ENCODE peak calls at places on chromosomes 4 and X, in ten cellular contexts. One of them, this sample, is unnamed.
A peak's percentile ranks its signal among the peaks of the same experiment; 100 is the strongest.

GRCh38 chr4:107153956-107154355 is 117.8 kb upstream of the DKK2 start:
- DNase-seq in activated CD4-positive, alpha-beta T cell treated with anti-CD3 and anti-CD28 coated beads, Interleukin-2, amount 10 ng/mL, durations not matched to agents 7 days and 5 days: no peak
- DNase-seq in substantia nigra: no peak
- DNase-seq in KG1: no peak
- DNase-seq in cardiac muscle cell: no peak
- DNase-seq in endodermal cell: no peak
- DNase-seq in HTR-8/SVneo: no peak
- DNase-seq in pancreas: no peak
- DNase-seq in NCI-H524: no peak
- DNase-seq in AG10803: no peak
- DNase-seq in this sample: no peak

GRCh38 chr4:132218406-132218805 is 930.7 kb upstream of the PCDH10 start:
- DNase-seq in endodermal cell: no peak
- DNase-seq in pancreas: no peak
- DNase-seq in AG10803: no peak
- DNase-seq in KG1: no peak
- DNase-seq in HTR-8/SVneo: no peak
- DNase-seq in substantia nigra: no peak
- DNase-seq in activated CD4-positive, alpha-beta T cell treated with anti-CD3 and anti-CD28 coated beads, Interleukin-2, amount 10 ng/mL, durations not matched to agents 7 days and 5 days: no peak
- DNase-seq in cardiac muscle cell: no peak
- DNase-seq in NCI-H524: no peak
- DNase-seq in this sample: no peak

GRCh38 chrX:30880058-30880457 is 9.0 kb downstream of the TAB3 start:
- DNase-seq in activated CD4-positive, alpha-beta T cell treated with anti-CD3 and anti-CD28 coated beads, Interleukin-2, amount 10 ng/mL, durations not matched to agents 7 days and 5 days: no peak
- DNase-seq in substantia nigra: no peak
- DNase-seq in AG10803: no peak
- DNase-seq in NCI-H524: no peak
- DNase-seq in cardiac muscle cell: no peak
- DNase-seq in pancreas: no peak
- DNase-seq in HTR-8/SVneo: no peak
- DNase-seq in endodermal cell: no peak
- DNase-seq in KG1: no peak
- DNase-seq in this sample: no peak

GRCh38 chrX:3532571-3532970 is 180.9 kb downstream of the PRKX start:
- DNase-seq in NCI-H524: no peak
- DNase-seq in activated CD4-positive, alpha-beta T cell treated with anti-CD3 and anti-CD28 coated beads, Interleukin-2, amount 10 ng/mL, durations not matched to agents 7 days and 5 days: no peak
- DNase-seq in cardiac muscle cell: no peak
- DNase-seq in substantia nigra: no peak
- DNase-seq in KG1: no peak
- DNase-seq in AG10803: no peak
- DNase-seq in pancreas: no peak
- DNase-seq in HTR-8/SVneo: no peak
- DNase-seq in endodermal cell: no peak
- DNase-seq in this sample: no peak

GRCh38 chrX:11375614-11376119 is 82.5 kb downstream of the AMELX start:
- DNase-seq in KG1: no peak
- DNase-seq in substantia nigra: no peak
- DNase-seq in AG10803: no peak
- DNase-seq in activated CD4-positive, alpha-beta T cell treated with anti-CD3 and anti-CD28 coated beads, Interleukin-2, amount 10 ng/mL, durations not matched to agents 7 days and 5 days: no peak
- DNase-seq in NCI-H524: no peak
- DNase-seq in endodermal cell: no peak
- DNase-seq in HTR-8/SVneo: no peak
- DNase-seq in cardiac muscle cell: no peak
- DNase-seq in pancreas: no peak
- DNase-seq in this sample: no peak

GRCh38 chr4:152499322-152499721 is 36.6 kb downstream of the FBXW7 start:
- DNase-seq in substantia nigra: no peak
- DNase-seq in endodermal cell: no peak
- DNase-seq in HTR-8/SVneo: no peak
- DNase-seq in KG1: no peak
- DNase-seq in AG10803: no peak
- DNase-seq in cardiac muscle cell: no peak
- DNase-seq in NCI-H524: no peak
- DNase-seq in pancreas: no peak
- DNase-seq in activated CD4-positive, alpha-beta T cell treated with anti-CD3 and anti-CD28 coated beads, Interleukin-2, amount 10 ng/mL, durations not matched to agents 7 days and 5 days: no peak
- DNase-seq in this sample: no peak

GRCh38 chr4:3207531-3208037 is 41.4 kb upstream of the MSANTD1 start:
- DNase-seq in pancreas: no peak
- DNase-seq in HTR-8/SVneo: no peak
- DNase-seq in activated CD4-positive, alpha-beta T cell treated with anti-CD3 and anti-CD28 coated beads, Interleukin-2, amount 10 ng/mL, durations not matched to agents 7 days and 5 days: no peak
- DNase-seq in endodermal cell: no peak
- DNase-seq in AG10803: peak; percentile 77
- DNase-seq in substantia nigra: no peak
- DNase-seq in KG1: no peak
- DNase-seq in cardiac muscle cell: peak; percentile 45
- DNase-seq in NCI-H524: no peak
- DNase-seq in this sample: no peak

GRCh38 chrX:133838761-133839676 is 146.4 kb downstream of the GPC3 start:
- DNase-seq in HTR-8/SVneo: peak; percentile 1
- DNase-seq in KG1: no peak
- DNase-seq in AG10803: peak; percentile 13
- DNase-seq in endodermal cell: peak; percentile 82
- DNase-seq in substantia nigra: no peak
- DNase-seq in pancreas: no peak
- DNase-seq in activated CD4-positive, alpha-beta T cell treated with anti-CD3 and anti-CD28 coated beads, Interleukin-2, amount 10 ng/mL, durations not matched to agents 7 days and 5 days: peak; percentile 37
- DNase-seq in NCI-H524: peak; percentile 68
- DNase-seq in cardiac muscle cell: peak; percentile 53
- DNase-seq in this sample: no peak

GRCh38 chr4:116512552-116512951 is 572.8 kb downstream of the TRAM1L1 start:
- DNase-seq in AG10803: no peak
- DNase-seq in HTR-8/SVneo: no peak
- DNase-seq in substantia nigra: no peak
- DNase-seq in pancreas: no peak
- DNase-seq in endodermal cell: no peak
- DNase-seq in NCI-H524: no peak
- DNase-seq in KG1: no peak
- DNase-seq in cardiac muscle cell: no peak
- DNase-seq in activated CD4-positive, alpha-beta T cell treated with anti-CD3 and anti-CD28 coated beads, Interleukin-2, amount 10 ng/mL, durations not matched to agents 7 days and 5 days: no peak
- DNase-seq in this sample: no peak

GRCh38 chr4:3767569-3768288 is 1.5 kb downstream of the ADRA2C start:
- DNase-seq in HTR-8/SVneo: no peak
- DNase-seq in AG10803: no peak
- DNase-seq in substantia nigra: no peak
- DNase-seq in NCI-H524: peak; percentile 78
- DNase-seq in KG1: no peak
- DNase-seq in cardiac muscle cell: peak; percentile 15
- DNase-seq in endodermal cell: peak; percentile 85
- DNase-seq in activated CD4-positive, alpha-beta T cell treated with anti-CD3 and anti-CD28 coated beads, Interleukin-2, amount 10 ng/mL, durations not matched to agents 7 days and 5 days: peak; percentile 10
- DNase-seq in pancreas: peak; percentile 67
- DNase-seq in this sample: no peak

GRCh38 chr4:8132947-8133705 is 25.5 kb downstream of the ABLIM2 start:
- DNase-seq in NCI-H524: no peak
- DNase-seq in HTR-8/SVneo: no peak
- DNase-seq in activated CD4-positive, alpha-beta T cell treated with anti-CD3 and anti-CD28 coated beads, Interleukin-2, amount 10 ng/mL, durations not matched to agents 7 days and 5 days: no peak
- DNase-seq in substantia nigra: no peak
- DNase-seq in AG10803: no peak
- DNase-seq in pancreas: no peak
- DNase-seq in cardiac muscle cell: peak; percentile 44
- DNase-seq in KG1: no peak
- DNase-seq in endodermal cell: no peak
- DNase-seq in this sample: no peak

GRCh38 chrX:38837389-38837788 is 36.1 kb downstream of the MID1IP1 start:
- DNase-seq in cardiac muscle cell: no peak
- DNase-seq in HTR-8/SVneo: no peak
- DNase-seq in KG1: no peak
- DNase-seq in activated CD4-positive, alpha-beta T cell treated with anti-CD3 and anti-CD28 coated beads, Interleukin-2, amount 10 ng/mL, durations not matched to agents 7 days and 5 days: no peak
- DNase-seq in endodermal cell: no peak
- DNase-seq in NCI-H524: no peak
- DNase-seq in substantia nigra: no peak
- DNase-seq in AG10803: no peak
- DNase-seq in pancreas: no peak
- DNase-seq in this sample: no peak

GRCh38 chr4:75555294-75556164 is at the start of gene ODAPH:
- DNase-seq in substantia nigra: no peak
- DNase-seq in cardiac muscle cell: no peak
- DNase-seq in NCI-H524: no peak
- DNase-seq in pancreas: no peak
- DNase-seq in KG1: no peak
- DNase-seq in activated CD4-positive, alpha-beta T cell treated with anti-CD3 and anti-CD28 coated beads, Interleukin-2, amount 10 ng/mL, durations not matched to agents 7 days and 5 days: peak; percentile 10
- DNase-seq in endodermal cell: peak; percentile 50
- DNase-seq in HTR-8/SVneo: peak; percentile 38
- DNase-seq in AG10803: no peak
- DNase-seq in this sample: no peak

GRCh38 chrX:36575670-36576069 is 432.5 kb upstream of the FAM47C start:
- DNase-seq in KG1: no peak
- DNase-seq in AG10803: no peak
- DNase-seq in endodermal cell: no peak
- DNase-seq in substantia nigra: no peak
- DNase-seq in pancreas: no peak
- DNase-seq in NCI-H524: no peak
- DNase-seq in activated CD4-positive, alpha-beta T cell treated with anti-CD3 and anti-CD28 coated beads, Interleukin-2, amount 10 ng/mL, durations not matched to agents 7 days and 5 days: no peak
- DNase-seq in cardiac muscle cell: no peak
- DNase-seq in HTR-8/SVneo: no peak
- DNase-seq in this sample: no peak

GRCh38 chr4:4541661-4542570 is at the start of gene STX18:
- DNase-seq in pancreas: peak; percentile 96
- DNase-seq in NCI-H524: peak; percentile 85
- DNase-seq in substantia nigra: peak; percentile 69
- DNase-seq in HTR-8/SVneo: peak; percentile 72
- DNase-seq in activated CD4-positive, alpha-beta T cell treated with anti-CD3 and anti-CD28 coated beads, Interleukin-2, amount 10 ng/mL, durations not matched to agents 7 days and 5 days: peak; percentile 86
- DNase-seq in endodermal cell: peak; percentile 96
- DNase-seq in AG10803: peak; percentile 86
- DNase-seq in cardiac muscle cell: peak; percentile 93
- DNase-seq in KG1: peak; percentile 80
- DNase-seq in this sample: peak; percentile 81

GRCh38 chr4:141501395-141501794 is 135.0 kb upstream of the IL15 start:
- DNase-seq in KG1: no peak
- DNase-seq in AG10803: peak; percentile 43
- DNase-seq in activated CD4-positive, alpha-beta T cell treated with anti-CD3 and anti-CD28 coated beads, Interleukin-2, amount 10 ng/mL, durations not matched to agents 7 days and 5 days: no peak
- DNase-seq in cardiac muscle cell: peak; percentile 17
- DNase-seq in NCI-H524: no peak
- DNase-seq in endodermal cell: no peak
- DNase-seq in substantia nigra: no peak
- DNase-seq in HTR-8/SVneo: no peak
- DNase-seq in pancreas: no peak
- DNase-seq in this sample: no peak

GRCh38 chr4:76611164-76611563 is 176.1 kb downstream of the SHROOM3 start:
- DNase-seq in cardiac muscle cell: peak; percentile 75
- DNase-seq in pancreas: no peak
- DNase-seq in activated CD4-positive, alpha-beta T cell treated with anti-CD3 and anti-CD28 coated beads, Interleukin-2, amount 10 ng/mL, durations not matched to agents 7 days and 5 days: no peak
- DNase-seq in substantia nigra: no peak
- DNase-seq in endodermal cell: peak; percentile 58
- DNase-seq in AG10803: peak; percentile 69
- DNase-seq in NCI-H524: no peak
- DNase-seq in HTR-8/SVneo: no peak
- DNase-seq in KG1: no peak
- DNase-seq in this sample: no peak

GRCh38 chr4:89245459-89245858 is 62.1 kb downstream of the GPRIN3 start:
- DNase-seq in endodermal cell: peak; percentile 56
- DNase-seq in activated CD4-positive, alpha-beta T cell treated with anti-CD3 and anti-CD28 coated beads, Interleukin-2, amount 10 ng/mL, durations not matched to agents 7 days and 5 days: no peak
- DNase-seq in cardiac muscle cell: no peak
- DNase-seq in HTR-8/SVneo: no peak
- DNase-seq in substantia nigra: no peak
- DNase-seq in pancreas: no peak
- DNase-seq in NCI-H524: peak; percentile 84
- DNase-seq in KG1: no peak
- DNase-seq in AG10803: no peak
- DNase-seq in this sample: no peak

GRCh38 chrX:40949071-40949470 is 136.2 kb upstream of the USP9X start:
- DNase-seq in activated CD4-positive, alpha-beta T cell treated with anti-CD3 and anti-CD28 coated beads, Interleukin-2, amount 10 ng/mL, durations not matched to agents 7 days and 5 days: no peak
- DNase-seq in cardiac muscle cell: no peak
- DNase-seq in AG10803: no peak
- DNase-seq in substantia nigra: no peak
- DNase-seq in HTR-8/SVneo: no peak
- DNase-seq in endodermal cell: no peak
- DNase-seq in NCI-H524: no peak
- DNase-seq in pancreas: no peak
- DNase-seq in KG1: no peak
- DNase-seq in this sample: no peak

GRCh38 chr4:6987566-6987920 is 55.6 kb upstream of the TADA2B start:
- DNase-seq in substantia nigra: no peak
- DNase-seq in pancreas: no peak
- DNase-seq in HTR-8/SVneo: no peak
- DNase-seq in cardiac muscle cell: no peak
- DNase-seq in KG1: no peak
- DNase-seq in activated CD4-positive, alpha-beta T cell treated with anti-CD3 and anti-CD28 coated beads, Interleukin-2, amount 10 ng/mL, durations not matched to agents 7 days and 5 days: no peak
- DNase-seq in AG10803: peak; percentile 39
- DNase-seq in NCI-H524: peak; percentile 71
- DNase-seq in endodermal cell: peak; percentile 75
- DNase-seq in this sample: no peak

GRCh38 chrX:3268804-3269203 is 77.6 kb downstream of the MXRA5 start:
- DNase-seq in endodermal cell: no peak
- DNase-seq in pancreas: no peak
- DNase-seq in AG10803: peak; percentile 75
- DNase-seq in activated CD4-positive, alpha-beta T cell treated with anti-CD3 and anti-CD28 coated beads, Interleukin-2, amount 10 ng/mL, durations not matched to agents 7 days and 5 days: no peak
- DNase-seq in cardiac muscle cell: no peak
- DNase-seq in KG1: no peak
- DNase-seq in HTR-8/SVneo: no peak
- DNase-seq in substantia nigra: no peak
- DNase-seq in NCI-H524: no peak
- DNase-seq in this sample: no peak

GRCh38 chrX:150364347-150365050 is 1.4 kb downstream of the MAMLD1 start:
- DNase-seq in endodermal cell: peak; percentile 63
- DNase-seq in HTR-8/SVneo: no peak
- DNase-seq in substantia nigra: peak; percentile 38
- DNase-seq in activated CD4-positive, alpha-beta T cell treated with anti-CD3 and anti-CD28 coated beads, Interleukin-2, amount 10 ng/mL, durations not matched to agents 7 days and 5 days: peak; percentile 12
- DNase-seq in KG1: peak; percentile 3
- DNase-seq in NCI-H524: peak; percentile 59
- DNase-seq in pancreas: peak; percentile 82
- DNase-seq in AG10803: no peak
- DNase-seq in cardiac muscle cell: peak; percentile 19
- DNase-seq in this sample: no peak

GRCh38 chr4:182880387-182881356 is 36.5 kb downstream of the DCTD start:
- DNase-seq in cardiac muscle cell: peak; percentile 59
- DNase-seq in pancreas: no peak
- DNase-seq in substantia nigra: no peak
- DNase-seq in KG1: no peak
- DNase-seq in NCI-H524: no peak
- DNase-seq in endodermal cell: no peak
- DNase-seq in HTR-8/SVneo: no peak
- DNase-seq in AG10803: no peak
- DNase-seq in activated CD4-positive, alpha-beta T cell treated with anti-CD3 and anti-CD28 coated beads, Interleukin-2, amount 10 ng/mL, durations not matched to agents 7 days and 5 days: no peak
- DNase-seq in this sample: no peak

GRCh38 chrX:154486052-154486395 is 391 bp downstream of the UBL4A start:
- DNase-seq in substantia nigra: no peak
- DNase-seq in pancreas: peak; percentile 88
- DNase-seq in HTR-8/SVneo: no peak
- DNase-seq in cardiac muscle cell: no peak
- DNase-seq in AG10803: no peak
- DNase-seq in NCI-H524: no peak
- DNase-seq in KG1: no peak
- DNase-seq in endodermal cell: peak; percentile 54
- DNase-seq in activated CD4-positive, alpha-beta T cell treated with anti-CD3 and anti-CD28 coated beads, Interleukin-2, amount 10 ng/mL, durations not matched to agents 7 days and 5 days: peak; percentile 26
- DNase-seq in this sample: no peak

GRCh38 chrX:130909469-130910136 is 6.6 kb upstream of the ENOX2 start:
- DNase-seq in KG1: no peak
- DNase-seq in HTR-8/SVneo: no peak
- DNase-seq in NCI-H524: peak; percentile 28
- DNase-seq in pancreas: no peak
- DNase-seq in endodermal cell: no peak
- DNase-seq in substantia nigra: no peak
- DNase-seq in cardiac muscle cell: no peak
- DNase-seq in AG10803: peak; percentile 51
- DNase-seq in activated CD4-positive, alpha-beta T cell treated with anti-CD3 and anti-CD28 coated beads, Interleukin-2, amount 10 ng/mL, durations not matched to agents 7 days and 5 days: no peak
- DNase-seq in this sample: no peak

GRCh38 chr4:96833831-96834230 is 993.9 kb downstream of the PDHA2 start:
- DNase-seq in AG10803: no peak
- DNase-seq in NCI-H524: no peak
- DNase-seq in activated CD4-positive, alpha-beta T cell treated with anti-CD3 and anti-CD28 coated beads, Interleukin-2, amount 10 ng/mL, durations not matched to agents 7 days and 5 days: no peak
- DNase-seq in cardiac muscle cell: no peak
- DNase-seq in substantia nigra: no peak
- DNase-seq in endodermal cell: no peak
- DNase-seq in HTR-8/SVneo: no peak
- DNase-seq in pancreas: no peak
- DNase-seq in KG1: no peak
- DNase-seq in this sample: no peak

GRCh38 chr4:3262208-3263052 is 13.5 kb downstream of the MSANTD1 start:
- DNase-seq in cardiac muscle cell: no peak
- DNase-seq in endodermal cell: no peak
- DNase-seq in NCI-H524: no peak
- DNase-seq in KG1: no peak
- DNase-seq in activated CD4-positive, alpha-beta T cell treated with anti-CD3 and anti-CD28 coated beads, Interleukin-2, amount 10 ng/mL, durations not matched to agents 7 days and 5 days: no peak
- DNase-seq in HTR-8/SVneo: no peak
- DNase-seq in AG10803: no peak
- DNase-seq in pancreas: no peak
- DNase-seq in substantia nigra: no peak
- DNase-seq in this sample: no peak